ENCODE peak calls at places on chromosomes 11 and 22, in eight cellular contexts. M, S, B, T, U, I, Z and D are unnamed samples.

GRCh38 chr11:71190551-71190950 is 61.8 kb downstream of the SHANK2 start:
- DNase-seq in M (no peak), S (no peak), B (no peak), T (no peak), U (no peak), I (no peak), Z (no peak), D (no peak)

GRCh38 chr22:23034621-23035556 is 35.4 kb upstream of the GNAZ start:
- DNase-seq in M (no peak), S (no peak), B (no peak), T (no peak), U (no peak), I (no peak), Z (no peak), D (no peak)

GRCh38 chr11:34192481-34193401 is 87.3 kb downstream of the NAT10 start:
- DNase-seq in M (peak), S (no peak), B (peak), T (peak), U (no peak), I (peak), Z (peak), D (peak)

GRCh38 chr22:30506507-30506968 is 1.0 kb upstream of the SEC14L4 start:
- DNase-seq in M (no peak), S (no peak), B (no peak), T (no peak), U (no peak), I (no peak), Z (no peak), D (no peak)

GRCh38 chr11:4154503-4154902 is 59.9 kb downstream of the RRM1 start:
- DNase-seq in M (no peak), S (no peak), B (no peak), T (no peak), U (no peak), I (no peak), Z (no peak), D (no peak)

GRCh38 chr11:118621071-118621815 is 13.8 kb downstream of the PHLDB1 start:
- DNase-seq in M (peak), S (peak), B (peak), T (peak), U (peak), I (peak), Z (peak), D (peak)

GRCh38 chr11:105344938-105345337 is 205.4 kb upstream of the CARD18 start:
- DNase-seq in M (no peak), S (peak), B (peak), T (no peak), U (peak), I (no peak), Z (no peak), D (no peak)

GRCh38 chr11:85779956-85780640 is 30.8 kb downstream of the SYTL2 start:
- DNase-seq in M (no peak), S (no peak), B (peak), T (no peak), U (no peak), I (no peak), Z (no peak), D (peak)